ENCODE peak calls at places on chromosomes 6 and 20, in ten cellular contexts. One of them, this sample, is unnamed.

GRCh38 chr6:70280462-70280861 is 22.4 kb downstream of the COL9A1 start:
- DNase-seq in stimulated activated CD4-positive, alpha-beta T cell treated with anti-CD3 and anti-CD28 coated beads, Interleukin-15, amount 100 ng/mL, for 24 hours: no peak
- DNase-seq in stimulated activated CD8-positive, alpha-beta memory T cell treated with anti-CD3 and anti-CD28 coated beads, Interleukin-2, amount 100 ng/mL, for 48 hours: no peak
- DNase-seq in fibroblast of gingiva: no peak
- DNase-seq in CD8-positive, alpha-beta T cell: no peak
- DNase-seq in glutamatergic neuron: peak
- DNase-seq in GM20000: no peak
- DNase-seq in progenitor cell of endocrine pancreas: no peak
- DNase-seq in mucosa of gallbladder: peak
- DNase-seq in nucleus accumbens: no peak
- DNase-seq in this sample: no peak

GRCh38 chr20:21982559-21982958 is 277.1 kb downstream of the PAX1 start:
- DNase-seq in GM20000: no peak
- DNase-seq in progenitor cell of endocrine pancreas: no peak
- DNase-seq in mucosa of gallbladder: no peak
- DNase-seq in CD8-positive, alpha-beta T cell: no peak
- DNase-seq in glutamatergic neuron: no peak
- DNase-seq in nucleus accumbens: no peak
- DNase-seq in fibroblast of gingiva: no peak
- DNase-seq in stimulated activated CD4-positive, alpha-beta T cell treated with anti-CD3 and anti-CD28 coated beads, Interleukin-15, amount 100 ng/mL, for 24 hours: no peak
- DNase-seq in stimulated activated CD8-positive, alpha-beta memory T cell treated with anti-CD3 and anti-CD28 coated beads, Interleukin-2, amount 100 ng/mL, for 48 hours: no peak
- DNase-seq in this sample: no peak

GRCh38 chr20:44750081-44750805 is 4.6 kb downstream of the KCNK15 start:
- DNase-seq in glutamatergic neuron: no peak
- DNase-seq in progenitor cell of endocrine pancreas: no peak
- DNase-seq in nucleus accumbens: no peak
- DNase-seq in stimulated activated CD4-positive, alpha-beta T cell treated with anti-CD3 and anti-CD28 coated beads, Interleukin-15, amount 100 ng/mL, for 24 hours: peak
- DNase-seq in mucosa of gallbladder: no peak
- DNase-seq in stimulated activated CD8-positive, alpha-beta memory T cell treated with anti-CD3 and anti-CD28 coated beads, Interleukin-2, amount 100 ng/mL, for 48 hours: no peak
- DNase-seq in fibroblast of gingiva: no peak
- DNase-seq in GM20000: no peak
- DNase-seq in CD8-positive, alpha-beta T cell: no peak
- DNase-seq in this sample: no peak

GRCh38 chr6:123715243-123715863 is 78.6 kb upstream of the TRDN start:
- DNase-seq in nucleus accumbens: no peak
- DNase-seq in fibroblast of gingiva: no peak
- DNase-seq in progenitor cell of endocrine pancreas: no peak
- DNase-seq in GM20000: peak
- DNase-seq in glutamatergic neuron: no peak
- DNase-seq in mucosa of gallbladder: no peak
- DNase-seq in stimulated activated CD8-positive, alpha-beta memory T cell treated with anti-CD3 and anti-CD28 coated beads, Interleukin-2, amount 100 ng/mL, for 48 hours: no peak
- DNase-seq in CD8-positive, alpha-beta T cell: no peak
- DNase-seq in stimulated activated CD4-positive, alpha-beta T cell treated with anti-CD3 and anti-CD28 coated beads, Interleukin-15, amount 100 ng/mL, for 24 hours: no peak
- DNase-seq in this sample: peak

GRCh38 chr6:127173541-127173940 is 55.1 kb downstream of the RSPO3 start:
- DNase-seq in CD8-positive, alpha-beta T cell: no peak
- DNase-seq in fibroblast of gingiva: peak
- DNase-seq in stimulated activated CD8-positive, alpha-beta memory T cell treated with anti-CD3 and anti-CD28 coated beads, Interleukin-2, amount 100 ng/mL, for 48 hours: no peak
- DNase-seq in glutamatergic neuron: no peak
- DNase-seq in GM20000: no peak
- DNase-seq in progenitor cell of endocrine pancreas: no peak
- DNase-seq in nucleus accumbens: no peak
- DNase-seq in stimulated activated CD4-positive, alpha-beta T cell treated with anti-CD3 and anti-CD28 coated beads, Interleukin-15, amount 100 ng/mL, for 24 hours: no peak
- DNase-seq in mucosa of gallbladder: no peak
- DNase-seq in this sample: no peak

GRCh38 chr6:33279971-33280511 is 3.1 kb downstream of the B3GALT4 start:
- DNase-seq in glutamatergic neuron: peak
- DNase-seq in stimulated activated CD8-positive, alpha-beta memory T cell treated with anti-CD3 and anti-CD28 coated beads, Interleukin-2, amount 100 ng/mL, for 48 hours: no peak
- DNase-seq in progenitor cell of endocrine pancreas: peak
- DNase-seq in GM20000: no peak
- DNase-seq in stimulated activated CD4-positive, alpha-beta T cell treated with anti-CD3 and anti-CD28 coated beads, Interleukin-15, amount 100 ng/mL, for 24 hours: no peak
- DNase-seq in CD8-positive, alpha-beta T cell: no peak
- DNase-seq in fibroblast of gingiva: peak
- DNase-seq in mucosa of gallbladder: no peak
- DNase-seq in nucleus accumbens: no peak
- DNase-seq in this sample: no peak

GRCh38 chr20:34315236-34315635 is 12.1 kb upstream of the AHCY start:
- DNase-seq in stimulated activated CD4-positive, alpha-beta T cell treated with anti-CD3 and anti-CD28 coated beads, Interleukin-15, amount 100 ng/mL, for 24 hours: no peak
- DNase-seq in CD8-positive, alpha-beta T cell: no peak
- DNase-seq in stimulated activated CD8-positive, alpha-beta memory T cell treated with anti-CD3 and anti-CD28 coated beads, Interleukin-2, amount 100 ng/mL, for 48 hours: no peak
- DNase-seq in progenitor cell of endocrine pancreas: no peak
- DNase-seq in nucleus accumbens: no peak
- DNase-seq in GM20000: no peak
- DNase-seq in glutamatergic neuron: no peak
- DNase-seq in mucosa of gallbladder: no peak
- DNase-seq in fibroblast of gingiva: no peak
- DNase-seq in this sample: no peak

GRCh38 chr6:129672883-129673631 is 36.9 kb downstream of the ARHGAP18 start:
- DNase-seq in glutamatergic neuron: no peak
- DNase-seq in mucosa of gallbladder: no peak
- DNase-seq in nucleus accumbens: no peak
- DNase-seq in GM20000: peak
- DNase-seq in fibroblast of gingiva: peak
- DNase-seq in stimulated activated CD8-positive, alpha-beta memory T cell treated with anti-CD3 and anti-CD28 coated beads, Interleukin-2, amount 100 ng/mL, for 48 hours: no peak
- DNase-seq in stimulated activated CD4-positive, alpha-beta T cell treated with anti-CD3 and anti-CD28 coated beads, Interleukin-15, amount 100 ng/mL, for 24 hours: peak
- DNase-seq in progenitor cell of endocrine pancreas: no peak
- DNase-seq in CD8-positive, alpha-beta T cell: no peak
- DNase-seq in this sample: no peak

GRCh38 chr6:27290065-27290849 is 21.8 kb downstream of the POM121L2 start:
- DNase-seq in stimulated activated CD4-positive, alpha-beta T cell treated with anti-CD3 and anti-CD28 coated beads, Interleukin-15, amount 100 ng/mL, for 24 hours: no peak
- DNase-seq in fibroblast of gingiva: peak
- DNase-seq in CD8-positive, alpha-beta T cell: no peak
- DNase-seq in glutamatergic neuron: no peak
- DNase-seq in nucleus accumbens: no peak
- DNase-seq in GM20000: no peak
- DNase-seq in progenitor cell of endocrine pancreas: no peak
- DNase-seq in stimulated activated CD8-positive, alpha-beta memory T cell treated with anti-CD3 and anti-CD28 coated beads, Interleukin-2, amount 100 ng/mL, for 48 hours: no peak
- DNase-seq in mucosa of gallbladder: no peak
- DNase-seq in this sample: no peak

GRCh38 chr6:44042261-44043035 is 84.8 kb downstream of the MRPL14 start:
- DNase-seq in CD8-positive, alpha-beta T cell: no peak
- DNase-seq in nucleus accumbens: no peak
- DNase-seq in GM20000: no peak
- DNase-seq in glutamatergic neuron: no peak
- DNase-seq in progenitor cell of endocrine pancreas: no peak
- DNase-seq in mucosa of gallbladder: no peak
- DNase-seq in fibroblast of gingiva: no peak
- DNase-seq in stimulated activated CD8-positive, alpha-beta memory T cell treated with anti-CD3 and anti-CD28 coated beads, Interleukin-2, amount 100 ng/mL, for 48 hours: no peak
- DNase-seq in stimulated activated CD4-positive, alpha-beta T cell treated with anti-CD3 and anti-CD28 coated beads, Interleukin-15, amount 100 ng/mL, for 24 hours: no peak
- DNase-seq in this sample: no peak

This sample was measured in adrenal gland.